ENCODE peak calls at places on chromosome 16, in four cellular contexts. One of them, this sample, is unnamed.

GRCh38 chr16:57591086-57591869 is 37.2 kb upstream of the ADGRG1 start:
- DNase-seq in cardiac muscle cell: peak; percentile 76
- DNase-seq in heart right ventricle: peak; percentile 65
- DNase-seq in body of pancreas: peak; percentile 80
- DNase-seq in this sample: peak; percentile 49

GRCh38 chr16:32116080-32116479 is 137.0 kb upstream of the TP53TG3D start:
- DNase-seq in cardiac muscle cell: peak; percentile 0
- DNase-seq in heart right ventricle: peak; percentile 8
- DNase-seq in body of pancreas: peak; percentile 4
- DNase-seq in this sample: no peak

GRCh38 chr16:80804451-80805383 is at the start of gene CDYL2:
- DNase-seq in cardiac muscle cell: peak; percentile 53
- DNase-seq in heart right ventricle: peak; percentile 58
- DNase-seq in body of pancreas: peak; percentile 69
- DNase-seq in this sample: peak; percentile 25

GRCh38 chr16:10738231-10739077 is 5.2 kb upstream of the NUBP1 start:
- DNase-seq in cardiac muscle cell: peak; percentile 74
- DNase-seq in heart right ventricle: peak; percentile 84
- DNase-seq in body of pancreas: peak; percentile 42
- DNase-seq in this sample: no peak

GRCh38 chr16:70661918-70662641 is 15.7 kb downstream of the IL34 start:
- DNase-seq in cardiac muscle cell: peak; percentile 76
- DNase-seq in heart right ventricle: no peak
- DNase-seq in body of pancreas: no peak
- DNase-seq in this sample: no peak

GRCh38 chr16:70453891-70454220 is 539 bp upstream of the FCSK start:
- DNase-seq in cardiac muscle cell: no peak
- DNase-seq in heart right ventricle: no peak
- DNase-seq in body of pancreas: no peak
- DNase-seq in this sample: no peak

GRCh38 chr16:29141586-29142324 is 156.9 kb downstream of the LAT start:
- DNase-seq in cardiac muscle cell: no peak
- DNase-seq in heart right ventricle: no peak
- DNase-seq in body of pancreas: no peak
- DNase-seq in this sample: no peak

GRCh38 chr16:71807905-71808592 is 585 bp downstream of the AP1G1 start:
- DNase-seq in cardiac muscle cell: peak; percentile 11
- DNase-seq in heart right ventricle: no peak
- DNase-seq in body of pancreas: peak; percentile 45
- DNase-seq in this sample: no peak

GRCh38 chr16:66189951-66190350 is 176.5 kb upstream of the CDH5 start:
- DNase-seq in cardiac muscle cell: peak; percentile 94
- DNase-seq in heart right ventricle: no peak
- DNase-seq in body of pancreas: no peak
- DNase-seq in this sample: no peak

GRCh38 chr16:87431926-87432325 is 39.8 kb downstream of the MAP1LC3B start:
- DNase-seq in cardiac muscle cell: peak; percentile 57
- DNase-seq in heart right ventricle: no peak
- DNase-seq in body of pancreas: no peak
- DNase-seq in this sample: no peak

GRCh38 chr16:49048557-49048956 is 233.1 kb downstream of the CBLN1 start:
- DNase-seq in cardiac muscle cell: peak; percentile 4
- DNase-seq in heart right ventricle: no peak
- DNase-seq in body of pancreas: no peak
- DNase-seq in this sample: no peak

GRCh38 chr16:29840240-29840639 is 20.0 kb downstream of the MVP start:
- DNase-seq in cardiac muscle cell: no peak
- DNase-seq in heart right ventricle: no peak
- DNase-seq in body of pancreas: no peak
- DNase-seq in this sample: no peak

GRCh38 chr16:28561557-28562187 is 8.0 kb downstream of the SGF29 start:
- DNase-seq in cardiac muscle cell: no peak
- DNase-seq in heart right ventricle: no peak
- DNase-seq in body of pancreas: no peak
- DNase-seq in this sample: no peak

GRCh38 chr16:81729451-81729850 is 49.6 kb upstream of the PLCG2 start:
- DNase-seq in cardiac muscle cell: no peak
- DNase-seq in heart right ventricle: no peak
- DNase-seq in body of pancreas: no peak
- DNase-seq in this sample: no peak

GRCh38 chr16:27822529-27823437 is 240.7 kb downstream of the GSG1L start:
- DNase-seq in cardiac muscle cell: no peak
- DNase-seq in heart right ventricle: no peak
- DNase-seq in body of pancreas: no peak
- DNase-seq in this sample: no peak

GRCh38 chr16:83925095-83925905 is 26.4 kb downstream of the MLYCD start:
- DNase-seq in cardiac muscle cell: no peak
- DNase-seq in heart right ventricle: no peak
- DNase-seq in body of pancreas: no peak
- DNase-seq in this sample: no peak

GRCh38 chr16:68272501-68273209 is 8.3 kb downstream of the SLC7A6 start:
- DNase-seq in cardiac muscle cell: no peak
- DNase-seq in heart right ventricle: no peak
- DNase-seq in body of pancreas: peak; percentile 62
- DNase-seq in this sample: no peak

GRCh38 chr16:3907586-3907985 is 27.1 kb upstream of the CREBBP start:
- DNase-seq in cardiac muscle cell: no peak
- DNase-seq in heart right ventricle: no peak
- DNase-seq in body of pancreas: no peak
- DNase-seq in this sample: no peak

GRCh38 chr16:28205974-28206373 is 5.8 kb downstream of the XPO6 start:
- DNase-seq in cardiac muscle cell: no peak
- DNase-seq in heart right ventricle: no peak
- DNase-seq in body of pancreas: no peak
- DNase-seq in this sample: no peak

GRCh38 chr16:2835638-2836493 is 5.8 kb downstream of the ZG16B start:
- DNase-seq in cardiac muscle cell: peak; percentile 97
- DNase-seq in heart right ventricle: no peak
- DNase-seq in body of pancreas: peak; percentile 67
- DNase-seq in this sample: no peak

GRCh38 chr16:31131841-31132271 is 3.7 kb downstream of the PRSS8 start:
- DNase-seq in cardiac muscle cell: no peak
- DNase-seq in heart right ventricle: no peak
- DNase-seq in body of pancreas: no peak
- DNase-seq in this sample: no peak

GRCh38 chr16:67967183-67967955 is 1.1 kb downstream of the SLC12A4 start:
- DNase-seq in cardiac muscle cell: no peak
- DNase-seq in heart right ventricle: no peak
- DNase-seq in body of pancreas: no peak
- DNase-seq in this sample: no peak

DNA sequence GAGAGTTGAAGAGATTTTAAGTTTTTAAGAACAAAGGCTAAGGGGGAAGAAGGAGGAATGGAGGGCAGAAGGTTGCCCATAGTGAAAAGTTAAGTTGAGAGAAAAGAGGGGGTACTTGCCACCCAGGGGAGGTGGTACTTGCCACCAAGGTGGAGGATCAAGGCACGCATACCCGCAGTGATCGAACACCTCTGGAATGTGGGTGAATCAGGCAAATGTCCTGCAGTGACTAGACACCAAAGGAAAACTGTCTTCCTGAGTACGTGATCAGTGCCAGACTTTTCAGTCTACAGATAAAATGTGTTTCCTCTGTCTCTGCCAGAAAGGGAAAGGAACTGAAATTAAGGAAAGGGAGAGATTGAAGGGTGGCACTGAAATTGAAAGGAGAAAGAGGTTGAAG is 2285.3 kb downstream of the TP53TG3F start:
- DNase-seq in cardiac muscle cell: no peak
- DNase-seq in heart right ventricle: no peak
- DNase-seq in body of pancreas: no peak
- DNase-seq in this sample: no peak
- H3K9me3 ChIP-seq in cardiac muscle cell: no peaks in the 10 kb centered on the region
- H3K9me3 ChIP-seq in heart right ventricle: no peaks in the 10 kb centered on the region
- H3K9me3 ChIP-seq in body of pancreas: no peaks in the 10 kb centered on the region
- H3K9me3 ChIP-seq in this sample: peaks cover 2% of the 10 kb centered on the region

GRCh38 chr16:5580320-5580719 is 482.7 kb upstream of the EEF2KMT start:
- DNase-seq in cardiac muscle cell: no peak
- DNase-seq in heart right ventricle: no peak
- DNase-seq in body of pancreas: no peak
- DNase-seq in this sample: no peak

GRCh38 chr16:5582529-5582928 is 484.9 kb upstream of the EEF2KMT start:
- DNase-seq in cardiac muscle cell: no peak
- DNase-seq in heart right ventricle: no peak
- DNase-seq in body of pancreas: no peak
- DNase-seq in this sample: no peak

GRCh38 chr16:5581963-5582362 is 484.4 kb upstream of the EEF2KMT start:
- DNase-seq in cardiac muscle cell: no peak
- DNase-seq in heart right ventricle: no peak
- DNase-seq in body of pancreas: no peak
- DNase-seq in this sample: no peak

GRCh38 chr16:5580772-5581171 is 483.2 kb upstream of the EEF2KMT start:
- DNase-seq in cardiac muscle cell: no peak
- DNase-seq in heart right ventricle: no peak
- DNase-seq in body of pancreas: no peak
- DNase-seq in this sample: no peak

DNA sequence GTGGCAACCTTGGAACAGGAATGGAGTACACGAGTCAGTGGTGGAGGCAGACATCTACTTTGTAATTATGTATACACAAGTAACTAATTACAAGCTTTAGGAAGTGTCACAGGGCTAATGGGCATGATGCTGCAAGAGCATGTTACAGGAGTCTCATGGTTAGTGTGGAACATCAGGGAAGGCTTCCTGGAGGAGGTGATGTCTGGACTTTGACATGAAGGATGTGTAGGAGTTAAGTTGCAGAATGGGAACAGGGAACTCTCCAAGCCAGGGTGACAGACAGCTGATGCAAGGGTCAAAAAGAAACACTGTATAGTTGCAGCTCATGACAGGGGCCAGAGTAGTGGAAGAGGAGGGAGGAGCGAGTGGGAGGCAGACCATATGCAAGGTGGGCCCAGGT is 483.8 kb upstream of the EEF2KMT start:
- DNase-seq in cardiac muscle cell: no peak
- DNase-seq in heart right ventricle: no peak
- DNase-seq in body of pancreas: no peak
- DNase-seq in this sample: no peak
- H3K9me3 ChIP-seq in cardiac muscle cell: no peaks in the 10 kb centered on the region
- H3K9me3 ChIP-seq in heart right ventricle: no peaks in the 10 kb centered on the region
- H3K9me3 ChIP-seq in body of pancreas: no peaks in the 10 kb centered on the region
- H3K9me3 ChIP-seq in this sample: no peaks in the 10 kb centered on the region

GRCh38 chr16:59690216-59690615 is 956.1 kb upstream of the GOT2 start:
- DNase-seq in cardiac muscle cell: no peak
- DNase-seq in heart right ventricle: no peak
- DNase-seq in body of pancreas: no peak
- DNase-seq in this sample: no peak

GRCh38 chr16:59686405-59686804 is 952.3 kb upstream of the GOT2 start:
- DNase-seq in cardiac muscle cell: no peak
- DNase-seq in heart right ventricle: no peak
- DNase-seq in body of pancreas: no peak
- DNase-seq in this sample: no peak

GRCh38 chr16:59683709-59684108 is 949.6 kb upstream of the GOT2 start:
- DNase-seq in cardiac muscle cell: no peak
- DNase-seq in heart right ventricle: no peak
- DNase-seq in body of pancreas: no peak
- DNase-seq in this sample: no peak

GRCh38 chr16:59688006-59688405 is 953.9 kb upstream of the GOT2 start:
- DNase-seq in cardiac muscle cell: no peak
- DNase-seq in heart right ventricle: no peak
- DNase-seq in body of pancreas: no peak
- DNase-seq in this sample: no peak

GRCh38 chr16:59684911-59685310 is 950.8 kb upstream of the GOT2 start:
- DNase-seq in cardiac muscle cell: no peak
- DNase-seq in heart right ventricle: no peak
- DNase-seq in body of pancreas: no peak
- DNase-seq in this sample: no peak
- H3K9me3 ChIP-seq in cardiac muscle cell: no peaks in the 10 kb centered on the region
- H3K9me3 ChIP-seq in heart right ventricle: no peaks in the 10 kb centered on the region
- H3K9me3 ChIP-seq in body of pancreas: no peaks in the 10 kb centered on the region
- H3K9me3 ChIP-seq in this sample: peaks cover 3% of the 10 kb centered on the region

GRCh38 chr16:35691057-35691456 is 2231.6 kb downstream of the TP53TG3F start:
- DNase-seq in cardiac muscle cell: no peak
- DNase-seq in heart right ventricle: no peak
- DNase-seq in body of pancreas: no peak
- DNase-seq in this sample: no peak
- H3K9me3 ChIP-seq in cardiac muscle cell: no peaks in the 10 kb centered on the region
- H3K9me3 ChIP-seq in heart right ventricle: peaks cover 8% of the 10 kb centered on the region
- H3K9me3 ChIP-seq in body of pancreas: peaks cover 10% of the 10 kb centered on the region
- H3K9me3 ChIP-seq in this sample: peaks cover 3% of the 10 kb centered on the region

This sample was measured in T-helper 17 cell.